ENCODE peak calls at places on chromosomes 13 and 19, in four cellular contexts. S is M059J, Q is anterior cingulate cortex, Z is colonic mucosa. Y is an unnamed sample.
A peak's percentile ranks its signal among the peaks of the same experiment; 100 is the strongest.

GRCh38 chr19:28294395-28294794 is 918.6 kb downstream of the UQCRFS1 start:
- DNase-seq in S (no peak), Q (no peak), Z (peak; percentile 44), Y (no peak)

GRCh38 chr13:43664700-43665191 is 122.0 kb downstream of the ENOX1 start:
- DNase-seq in S (peak; percentile 77), Q (no peak), Z (peak; percentile 60), Y (no peak)

GRCh38 chr13:40813662-40814454 is 24.4 kb downstream of the SLC25A15 start:
- DNase-seq in S (peak; percentile 34), Q (no peak), Z (no peak), Y (no peak)

GRCh38 chr19:35033067-35034004 is 3.1 kb downstream of the SCN1B start:
- DNase-seq in S (no peak), Q (no peak), Z (no peak), Y (no peak)

GRCh38 chr13:113506025-113506685 is 15.6 kb upstream of the DCUN1D2 start:
- DNase-seq in S (no peak), Q (no peak), Z (no peak), Y (no peak)

GRCh38 chr19:48341006-48341405 is 15.7 kb downstream of the EMP3 start:
- DNase-seq in S (peak; percentile 85), Q (peak; percentile 37), Z (no peak), Y (no peak)

GRCh38 chr13:49052801-49053200 is 77.1 kb downstream of the FNDC3A start:
- DNase-seq in S (peak; percentile 5), Q (no peak), Z (no peak), Y (no peak)

GRCh38 chr13:41222259-41222852 is 28.0 kb upstream of the KBTBD7 start:
- DNase-seq in S (peak; percentile 57), Q (no peak), Z (peak; percentile 56), Y (peak; percentile 44)

GRCh38 chr13:26838821-26839220 is 78.2 kb upstream of the GPR12 start:
- DNase-seq in S (no peak), Q (no peak), Z (no peak), Y (no peak)

GRCh38 chr19:50669319-50670101 is 20.3 kb downstream of the C19orf81 start:
- DNase-seq in S (peak; percentile 18), Q (peak; percentile 20), Z (peak; percentile 27), Y (no peak)

GRCh38 chr13:71378992-71379905 is 487.8 kb downstream of the DACH1 start:
- DNase-seq in S (no peak), Q (no peak), Z (no peak), Y (no peak)

GRCh38 chr13:112887151-112887550 is 81.9 kb upstream of the MCF2L start:
- DNase-seq in S (no peak), Q (no peak), Z (no peak), Y (no peak)

GRCh38 chr19:11453468-11454341 is 18.3 kb downstream of the PRKCSH start:
- DNase-seq in S (no peak), Q (no peak), Z (no peak), Y (no peak)

GRCh38 chr19:19752760-19753403 is 20.0 kb upstream of the ZNF14 start:
- DNase-seq in S (no peak), Q (no peak), Z (no peak), Y (no peak)

GRCh38 chr19:35292421-35292820 is 460 bp downstream of the MAG start:
- DNase-seq in S (no peak), Q (no peak), Z (no peak), Y (no peak)

GRCh38 chr13:77584111-77584510 is 48.6 kb downstream of the SCEL start:
- DNase-seq in S (no peak), Q (peak; percentile 78), Z (no peak), Y (peak; percentile 86)

GRCh38 chr19:35031072-35031881 is 1.0 kb downstream of the SCN1B start:
- DNase-seq in S (peak; percentile 52), Q (peak; percentile 47), Z (no peak), Y (peak; percentile 20)